ENCODE peak calls at places on chromosome 17, in eight cellular contexts. R, C, X, E, K, I, Z and G are unnamed samples.

GRCh38 chr17:65058151-65058550 is 1.6 kb upstream of the GNA13 start:
- DNase-seq in R (no peak), C (no peak), X (no peak), E (no peak), K (no peak), I (no peak), Z (no peak), G (no peak)

GRCh38 chr17:38970128-38970527 is 2.9 kb upstream of the FBXO47 start:
- DNase-seq in R (no peak), C (no peak), X (no peak), E (no peak), K (no peak), I (no peak), Z (no peak), G (no peak)

GRCh38 chr17:8475227-8475626 is 39.5 kb downstream of the NDEL1 start:
- DNase-seq in R (no peak), C (no peak), X (no peak), E (no peak), K (no peak), I (no peak), Z (no peak), G (no peak)

GRCh38 chr17:58667934-58668597 is 23.8 kb downstream of the TEX14 start:
- DNase-seq in R (no peak), C (no peak), X (no peak), E (no peak), K (no peak), I (no peak), Z (no peak), G (no peak)

GRCh38 chr17:47703191-47703591 is 9.2 kb downstream of the TBKBP1 start:
- DNase-seq in R (no peak), C (peak; percentile 65), X (no peak), E (no peak), K (no peak), I (no peak), Z (no peak), G (no peak)

GRCh38 chr17:65123757-65124675 is 13.2 kb upstream of the RGS9 start:
- DNase-seq in R (peak; percentile 30), C (no peak), X (no peak), E (no peak), K (no peak), I (peak; percentile 27), Z (no peak), G (peak; percentile 41)

GRCh38 chr17:81043725-81044427 is 8.9 kb downstream of the BAIAP2 start:
- DNase-seq in R (peak; percentile 96), C (no peak), X (no peak), E (no peak), K (no peak), I (peak; percentile 61), Z (no peak), G (no peak)

GRCh38 chr17:71423871-71424546 is 696.8 kb upstream of the SOX9 start:
- DNase-seq in R (peak; percentile 99), C (no peak), X (no peak), E (no peak), K (no peak), I (no peak), Z (no peak), G (no peak)

GRCh38 chr17:74151551-74152315 is 51.7 kb upstream of the RPL38 start:
- DNase-seq in R (no peak), C (no peak), X (no peak), E (no peak), K (no peak), I (no peak), Z (peak; percentile 57), G (no peak)

GRCh38 chr17:46772879-46773620 is 45.4 kb downstream of the WNT3 start:
- DNase-seq in R (no peak), C (no peak), X (no peak), E (no peak), K (no peak), I (no peak), Z (peak; percentile 73), G (no peak)

GRCh38 chr17:57138956-57139576 is 54.0 kb downstream of the AKAP1 start:
- DNase-seq in R (no peak), C (no peak), X (no peak), E (no peak), K (no peak), I (no peak), Z (no peak), G (no peak)

GRCh38 chr17:51997723-51998122 is 160.8 kb downstream of the CA10 start:
- DNase-seq in R (no peak), C (no peak), X (no peak), E (no peak), K (no peak), I (no peak), Z (no peak), G (no peak)

GRCh38 chr17:79658811-79659207 is 48.0 kb upstream of the RBFOX3 start:
- DNase-seq in R (peak; percentile 10), C (peak; percentile 12), X (no peak), E (peak; percentile 39), K (no peak), I (peak; percentile 54), Z (peak; percentile 74), G (no peak)

GRCh38 chr17:77674358-77674757 is 284.1 kb upstream of the TNRC6C start:
- DNase-seq in R (no peak), C (no peak), X (no peak), E (no peak), K (no peak), I (no peak), Z (no peak), G (no peak)

GRCh38 chr17:65434251-65434650 is 127.2 kb downstream of the AXIN2 start:
- DNase-seq in R (peak; percentile 74), C (no peak), X (no peak), E (no peak), K (no peak), I (no peak), Z (no peak), G (no peak)

GRCh38 chr17:4497101-4497824 is 1.4 kb upstream of the SPNS2 start:
- DNase-seq in R (peak; percentile 95), C (peak; percentile 71), X (no peak), E (no peak), K (peak; percentile 47), I (peak; percentile 49), Z (no peak), G (no peak)

GRCh38 chr17:40122466-40122943 is 734 bp downstream of the MSL1 start:
- DNase-seq in R (no peak), C (peak; percentile 78), X (no peak), E (peak; percentile 46), K (no peak), I (peak; percentile 70), Z (peak; percentile 89), G (peak; percentile 77)

GRCh38 chr17:61485067-61485775 is 33.0 kb downstream of the TBX4 start:
- DNase-seq in R (peak; percentile 25), C (no peak), X (no peak), E (no peak), K (no peak), I (no peak), Z (peak; percentile 53), G (no peak)

GRCh38 chr17:63550816-63551639 is 751 bp downstream of the DCAF7 start:
- DNase-seq in R (peak; percentile 14), C (no peak), X (no peak), E (peak; percentile 30), K (no peak), I (peak; percentile 58), Z (no peak), G (no peak)

GRCh38 chr17:77933777-77934398 is 24.6 kb upstream of the TNRC6C start:
- DNase-seq in R (no peak), C (no peak), X (no peak), E (no peak), K (no peak), I (no peak), Z (no peak), G (no peak)

GRCh38 chr17:44218344-44219125 is 940 bp downstream of the UBTF start:
- DNase-seq in R (peak; percentile 84), C (peak; percentile 97), X (no peak), E (peak; percentile 71), K (no peak), I (peak; percentile 91), Z (peak; percentile 96), G (peak; percentile 85)

GRCh38 chr17:3744032-3744431 is 20.3 kb downstream of the HASPIN start:
- DNase-seq in R (peak; percentile 51), C (no peak), X (no peak), E (no peak), K (no peak), I (no peak), Z (no peak), G (no peak)

GRCh38 chr17:74981979-74982662 is 5.3 kb upstream of the CDR2L start:
- DNase-seq in R (peak; percentile 68), C (peak; percentile 81), X (no peak), E (peak; percentile 69), K (peak; percentile 28), I (peak; percentile 60), Z (no peak), G (no peak)

GRCh38 chr17:76994237-76994637 is 126.0 kb downstream of the MGAT5B start:
- DNase-seq in R (peak; percentile 71), C (no peak), X (no peak), E (no peak), K (no peak), I (peak; percentile 43), Z (no peak), G (no peak)

GRCh38 chr17:17025621-17026020 is 16.6 kb upstream of the MPRIP start:
- DNase-seq in R (no peak), C (no peak), X (no peak), E (no peak), K (no peak), I (no peak), Z (no peak), G (no peak)

GRCh38 chr17:28567604-28568003 is 3.7 kb downstream of the PIGS start:
- DNase-seq in R (no peak), C (peak; percentile 65), X (no peak), E (no peak), K (no peak), I (no peak), Z (no peak), G (no peak)

GRCh38 chr17:1005361-1005946 is 8.5 kb downstream of the TIMM22 start:
- DNase-seq in R (no peak), C (no peak), X (no peak), E (no peak), K (no peak), I (peak; percentile 79), Z (no peak), G (peak; percentile 84)

GRCh38 chr17:39064814-39065213 is 86.6 kb downstream of the PLXDC1 start:
- DNase-seq in R (no peak), C (no peak), X (no peak), E (no peak), K (no peak), I (no peak), Z (no peak), G (no peak)

GRCh38 chr17:21674242-21674731 is 18.0 kb upstream of the KCNJ18 start:
- DNase-seq in R (no peak), C (peak; percentile 11), X (no peak), E (no peak), K (no peak), I (no peak), Z (peak; percentile 91), G (peak; percentile 74)

GRCh38 chr17:4220655-4221054 is 43.1 kb downstream of the ANKFY1 start:
- DNase-seq in R (no peak), C (no peak), X (no peak), E (no peak), K (no peak), I (no peak), Z (no peak), G (no peak)

GRCh38 chr17:26782153-26782552 is 511.8 kb upstream of the WSB1 start:
- DNase-seq in R (no peak), C (no peak), X (no peak), E (no peak), K (no peak), I (no peak), Z (no peak), G (no peak)

GRCh38 chr17:76254275-76254674 is 10.9 kb upstream of the UBALD2 start:
- DNase-seq in R (no peak), C (no peak), X (no peak), E (no peak), K (no peak), I (no peak), Z (peak; percentile 59), G (no peak)

GRCh38 chr17:76265624-76266243 is 586 bp downstream of the UBALD2 start:
- DNase-seq in R (peak; percentile 25), C (no peak), X (no peak), E (peak; percentile 52), K (no peak), I (peak; percentile 62), Z (no peak), G (peak; percentile 86)

GRCh38 chr17:73969956-73970355 is 233.5 kb upstream of the RPL38 start:
- DNase-seq in R (no peak), C (no peak), X (no peak), E (no peak), K (no peak), I (no peak), Z (peak; percentile 55), G (no peak)